ENCODE peak calls at places on chromosome 17, in eight cellular contexts. One of them, this sample, is unnamed.

GRCh38 chr17:72118588-72119279 is 2.1 kb upstream of the SOX9 start:
- DNase-seq in stimulated activated CD8-positive, alpha-beta memory T cell treated with anti-CD3 and anti-CD28 coated beads, Interleukin-15, amount 100 ng/mL, for 24 hours: no peak
- DNase-seq in posterior cingulate gyrus: peak
- DNase-seq in epithelial cell of esophagus: peak
- DNase-seq in iPS DF 6.9: no peak
- DNase-seq in mucosa of descending colon: peak
- DNase-seq in stimulated activated naive B cell treated with anti-CD40 and anti-IgM and Interleukin-4, amounts not matched to agents 10 μg/mL and 1 μg/mL and 100 μg/mL, for 72 hours: no peak
- DNase-seq in left ventricle myocardium superior: peak
- DNase-seq in this sample: peak

GRCh38 chr17:53571342-53571741 is 251.4 kb upstream of the KIF2B start:
- DNase-seq in stimulated activated CD8-positive, alpha-beta memory T cell treated with anti-CD3 and anti-CD28 coated beads, Interleukin-15, amount 100 ng/mL, for 24 hours: no peak
- DNase-seq in posterior cingulate gyrus: no peak
- DNase-seq in epithelial cell of esophagus: no peak
- DNase-seq in iPS DF 6.9: no peak
- DNase-seq in mucosa of descending colon: no peak
- DNase-seq in stimulated activated naive B cell treated with anti-CD40 and anti-IgM and Interleukin-4, amounts not matched to agents 10 μg/mL and 1 μg/mL and 100 μg/mL, for 72 hours: no peak
- DNase-seq in left ventricle myocardium superior: no peak
- DNase-seq in this sample: no peak

GRCh38 chr17:32801193-32801592 is 75.7 kb downstream of the MYO1D start:
- DNase-seq in stimulated activated CD8-positive, alpha-beta memory T cell treated with anti-CD3 and anti-CD28 coated beads, Interleukin-15, amount 100 ng/mL, for 24 hours: no peak
- DNase-seq in posterior cingulate gyrus: no peak
- DNase-seq in epithelial cell of esophagus: no peak
- DNase-seq in iPS DF 6.9: no peak
- DNase-seq in mucosa of descending colon: no peak
- DNase-seq in stimulated activated naive B cell treated with anti-CD40 and anti-IgM and Interleukin-4, amounts not matched to agents 10 μg/mL and 1 μg/mL and 100 μg/mL, for 72 hours: no peak
- DNase-seq in left ventricle myocardium superior: no peak
- DNase-seq in this sample: no peak

GRCh38 chr17:71110326-71110725 is 941.0 kb downstream of the KCNJ2 start:
- DNase-seq in stimulated activated CD8-positive, alpha-beta memory T cell treated with anti-CD3 and anti-CD28 coated beads, Interleukin-15, amount 100 ng/mL, for 24 hours: no peak
- DNase-seq in posterior cingulate gyrus: no peak
- DNase-seq in epithelial cell of esophagus: peak
- DNase-seq in iPS DF 6.9: no peak
- DNase-seq in mucosa of descending colon: no peak
- DNase-seq in stimulated activated naive B cell treated with anti-CD40 and anti-IgM and Interleukin-4, amounts not matched to agents 10 μg/mL and 1 μg/mL and 100 μg/mL, for 72 hours: no peak
- DNase-seq in left ventricle myocardium superior: no peak
- DNase-seq in this sample: no peak

GRCh38 chr17:66944365-66945203 is 19.9 kb upstream of the CACNG4 start:
- DNase-seq in stimulated activated CD8-positive, alpha-beta memory T cell treated with anti-CD3 and anti-CD28 coated beads, Interleukin-15, amount 100 ng/mL, for 24 hours: no peak
- DNase-seq in posterior cingulate gyrus: no peak
- DNase-seq in epithelial cell of esophagus: peak
- DNase-seq in iPS DF 6.9: no peak
- DNase-seq in mucosa of descending colon: no peak
- DNase-seq in stimulated activated naive B cell treated with anti-CD40 and anti-IgM and Interleukin-4, amounts not matched to agents 10 μg/mL and 1 μg/mL and 100 μg/mL, for 72 hours: no peak
- DNase-seq in left ventricle myocardium superior: no peak
- DNase-seq in this sample: no peak

GRCh38 chr17:38743556-38744171 is 4.5 kb downstream of the PCGF2 start:
- DNase-seq in stimulated activated CD8-positive, alpha-beta memory T cell treated with anti-CD3 and anti-CD28 coated beads, Interleukin-15, amount 100 ng/mL, for 24 hours: no peak
- DNase-seq in posterior cingulate gyrus: no peak
- DNase-seq in epithelial cell of esophagus: no peak
- DNase-seq in iPS DF 6.9: no peak
- DNase-seq in mucosa of descending colon: peak
- DNase-seq in stimulated activated naive B cell treated with anti-CD40 and anti-IgM and Interleukin-4, amounts not matched to agents 10 μg/mL and 1 μg/mL and 100 μg/mL, for 72 hours: no peak
- DNase-seq in left ventricle myocardium superior: no peak
- DNase-seq in this sample: no peak

GRCh38 chr17:80035937-80036714 is at the start of gene CCDC40:
- DNase-seq in stimulated activated CD8-positive, alpha-beta memory T cell treated with anti-CD3 and anti-CD28 coated beads, Interleukin-15, amount 100 ng/mL, for 24 hours: peak
- DNase-seq in posterior cingulate gyrus: peak
- DNase-seq in epithelial cell of esophagus: peak
- DNase-seq in iPS DF 6.9: no peak
- DNase-seq in mucosa of descending colon: peak
- DNase-seq in stimulated activated naive B cell treated with anti-CD40 and anti-IgM and Interleukin-4, amounts not matched to agents 10 μg/mL and 1 μg/mL and 100 μg/mL, for 72 hours: peak
- DNase-seq in left ventricle myocardium superior: peak
- DNase-seq in this sample: no peak

GRCh38 chr17:69228576-69228975 is at the start of gene ABCA10:
- DNase-seq in stimulated activated CD8-positive, alpha-beta memory T cell treated with anti-CD3 and anti-CD28 coated beads, Interleukin-15, amount 100 ng/mL, for 24 hours: no peak
- DNase-seq in posterior cingulate gyrus: no peak
- DNase-seq in epithelial cell of esophagus: no peak
- DNase-seq in iPS DF 6.9: no peak
- DNase-seq in mucosa of descending colon: no peak
- DNase-seq in stimulated activated naive B cell treated with anti-CD40 and anti-IgM and Interleukin-4, amounts not matched to agents 10 μg/mL and 1 μg/mL and 100 μg/mL, for 72 hours: no peak
- DNase-seq in left ventricle myocardium superior: no peak
- DNase-seq in this sample: no peak

GRCh38 chr17:51289776-51290175 is 29.4 kb downstream of the UTP18 start:
- DNase-seq in stimulated activated CD8-positive, alpha-beta memory T cell treated with anti-CD3 and anti-CD28 coated beads, Interleukin-15, amount 100 ng/mL, for 24 hours: no peak
- DNase-seq in posterior cingulate gyrus: no peak
- DNase-seq in epithelial cell of esophagus: no peak
- DNase-seq in iPS DF 6.9: no peak
- DNase-seq in mucosa of descending colon: no peak
- DNase-seq in stimulated activated naive B cell treated with anti-CD40 and anti-IgM and Interleukin-4, amounts not matched to agents 10 μg/mL and 1 μg/mL and 100 μg/mL, for 72 hours: no peak
- DNase-seq in left ventricle myocardium superior: no peak
- DNase-seq in this sample: no peak

GRCh38 chr17:48970224-48970623 is 1.8 kb upstream of the GIP start:
- DNase-seq in stimulated activated CD8-positive, alpha-beta memory T cell treated with anti-CD3 and anti-CD28 coated beads, Interleukin-15, amount 100 ng/mL, for 24 hours: no peak
- DNase-seq in posterior cingulate gyrus: no peak
- DNase-seq in epithelial cell of esophagus: no peak
- DNase-seq in iPS DF 6.9: no peak
- DNase-seq in mucosa of descending colon: no peak
- DNase-seq in stimulated activated naive B cell treated with anti-CD40 and anti-IgM and Interleukin-4, amounts not matched to agents 10 μg/mL and 1 μg/mL and 100 μg/mL, for 72 hours: no peak
- DNase-seq in left ventricle myocardium superior: no peak
- DNase-seq in this sample: no peak

GRCh38 chr17:29726721-29727252 is 104.1 kb upstream of the CORO6 start:
- DNase-seq in stimulated activated CD8-positive, alpha-beta memory T cell treated with anti-CD3 and anti-CD28 coated beads, Interleukin-15, amount 100 ng/mL, for 24 hours: no peak
- DNase-seq in posterior cingulate gyrus: no peak
- DNase-seq in epithelial cell of esophagus: peak
- DNase-seq in iPS DF 6.9: no peak
- DNase-seq in mucosa of descending colon: no peak
- DNase-seq in stimulated activated naive B cell treated with anti-CD40 and anti-IgM and Interleukin-4, amounts not matched to agents 10 μg/mL and 1 μg/mL and 100 μg/mL, for 72 hours: no peak
- DNase-seq in left ventricle myocardium superior: no peak
- DNase-seq in this sample: no peak

GRCh38 chr17:4944554-4945175 is 3.7 kb downstream of the PFN1 start:
- DNase-seq in stimulated activated CD8-positive, alpha-beta memory T cell treated with anti-CD3 and anti-CD28 coated beads, Interleukin-15, amount 100 ng/mL, for 24 hours: no peak
- DNase-seq in posterior cingulate gyrus: no peak
- DNase-seq in epithelial cell of esophagus: no peak
- DNase-seq in iPS DF 6.9: no peak
- DNase-seq in mucosa of descending colon: no peak
- DNase-seq in stimulated activated naive B cell treated with anti-CD40 and anti-IgM and Interleukin-4, amounts not matched to agents 10 μg/mL and 1 μg/mL and 100 μg/mL, for 72 hours: no peak
- DNase-seq in left ventricle myocardium superior: no peak
- DNase-seq in this sample: no peak

GRCh38 chr17:19411641-19412040 is 609 bp downstream of the RNF112 start:
- DNase-seq in stimulated activated CD8-positive, alpha-beta memory T cell treated with anti-CD3 and anti-CD28 coated beads, Interleukin-15, amount 100 ng/mL, for 24 hours: no peak
- DNase-seq in posterior cingulate gyrus: no peak
- DNase-seq in epithelial cell of esophagus: no peak
- DNase-seq in iPS DF 6.9: no peak
- DNase-seq in mucosa of descending colon: no peak
- DNase-seq in stimulated activated naive B cell treated with anti-CD40 and anti-IgM and Interleukin-4, amounts not matched to agents 10 μg/mL and 1 μg/mL and 100 μg/mL, for 72 hours: no peak
- DNase-seq in left ventricle myocardium superior: no peak
- DNase-seq in this sample: no peak

GRCh38 chr17:17181666-17182600 is 24.2 kb downstream of the PLD6 start:
- DNase-seq in stimulated activated CD8-positive, alpha-beta memory T cell treated with anti-CD3 and anti-CD28 coated beads, Interleukin-15, amount 100 ng/mL, for 24 hours: no peak
- DNase-seq in posterior cingulate gyrus: no peak
- DNase-seq in epithelial cell of esophagus: no peak
- DNase-seq in iPS DF 6.9: no peak
- DNase-seq in mucosa of descending colon: no peak
- DNase-seq in stimulated activated naive B cell treated with anti-CD40 and anti-IgM and Interleukin-4, amounts not matched to agents 10 μg/mL and 1 μg/mL and 100 μg/mL, for 72 hours: peak
- DNase-seq in left ventricle myocardium superior: no peak
- DNase-seq in this sample: no peak

GRCh38 chr17:58200024-58200633 is 7.6 kb downstream of the EPX start:
- DNase-seq in stimulated activated CD8-positive, alpha-beta memory T cell treated with anti-CD3 and anti-CD28 coated beads, Interleukin-15, amount 100 ng/mL, for 24 hours: peak
- DNase-seq in posterior cingulate gyrus: peak
- DNase-seq in epithelial cell of esophagus: peak
- DNase-seq in iPS DF 6.9: peak
- DNase-seq in mucosa of descending colon: peak
- DNase-seq in stimulated activated naive B cell treated with anti-CD40 and anti-IgM and Interleukin-4, amounts not matched to agents 10 μg/mL and 1 μg/mL and 100 μg/mL, for 72 hours: peak
- DNase-seq in left ventricle myocardium superior: peak
- DNase-seq in this sample: peak

GRCh38 chr17:29615048-29615385 is 7.7 kb downstream of the CORO6 start:
- DNase-seq in stimulated activated CD8-positive, alpha-beta memory T cell treated with anti-CD3 and anti-CD28 coated beads, Interleukin-15, amount 100 ng/mL, for 24 hours: no peak
- DNase-seq in posterior cingulate gyrus: peak
- DNase-seq in epithelial cell of esophagus: peak
- DNase-seq in iPS DF 6.9: no peak
- DNase-seq in mucosa of descending colon: peak
- DNase-seq in stimulated activated naive B cell treated with anti-CD40 and anti-IgM and Interleukin-4, amounts not matched to agents 10 μg/mL and 1 μg/mL and 100 μg/mL, for 72 hours: no peak
- DNase-seq in left ventricle myocardium superior: peak
- DNase-seq in this sample: no peak

GRCh38 chr17:44312396-44313104 is 4.1 kb downstream of the RUNDC3A start:
- DNase-seq in stimulated activated CD8-positive, alpha-beta memory T cell treated with anti-CD3 and anti-CD28 coated beads, Interleukin-15, amount 100 ng/mL, for 24 hours: no peak
- DNase-seq in posterior cingulate gyrus: no peak
- DNase-seq in epithelial cell of esophagus: no peak
- DNase-seq in iPS DF 6.9: no peak
- DNase-seq in mucosa of descending colon: no peak
- DNase-seq in stimulated activated naive B cell treated with anti-CD40 and anti-IgM and Interleukin-4, amounts not matched to agents 10 μg/mL and 1 μg/mL and 100 μg/mL, for 72 hours: no peak
- DNase-seq in left ventricle myocardium superior: no peak
- DNase-seq in this sample: no peak

GRCh38 chr17:43043306-43043705 is 18.3 kb downstream of the RND2 start:
- DNase-seq in stimulated activated CD8-positive, alpha-beta memory T cell treated with anti-CD3 and anti-CD28 coated beads, Interleukin-15, amount 100 ng/mL, for 24 hours: no peak
- DNase-seq in posterior cingulate gyrus: no peak
- DNase-seq in epithelial cell of esophagus: no peak
- DNase-seq in iPS DF 6.9: no peak
- DNase-seq in mucosa of descending colon: no peak
- DNase-seq in stimulated activated naive B cell treated with anti-CD40 and anti-IgM and Interleukin-4, amounts not matched to agents 10 μg/mL and 1 μg/mL and 100 μg/mL, for 72 hours: no peak
- DNase-seq in left ventricle myocardium superior: no peak
- DNase-seq in this sample: no peak

GRCh38 chr17:18159551-18160120 is 24.0 kb upstream of the ALKBH5 start:
- DNase-seq in stimulated activated CD8-positive, alpha-beta memory T cell treated with anti-CD3 and anti-CD28 coated beads, Interleukin-15, amount 100 ng/mL, for 24 hours: no peak
- DNase-seq in posterior cingulate gyrus: no peak
- DNase-seq in epithelial cell of esophagus: no peak
- DNase-seq in iPS DF 6.9: no peak
- DNase-seq in mucosa of descending colon: no peak
- DNase-seq in stimulated activated naive B cell treated with anti-CD40 and anti-IgM and Interleukin-4, amounts not matched to agents 10 μg/mL and 1 μg/mL and 100 μg/mL, for 72 hours: no peak
- DNase-seq in left ventricle myocardium superior: no peak
- DNase-seq in this sample: no peak

GRCh38 chr17:80063815-80064585 is 27.6 kb downstream of the CCDC40 start:
- DNase-seq in stimulated activated CD8-positive, alpha-beta memory T cell treated with anti-CD3 and anti-CD28 coated beads, Interleukin-15, amount 100 ng/mL, for 24 hours: no peak
- DNase-seq in posterior cingulate gyrus: no peak
- DNase-seq in epithelial cell of esophagus: peak
- DNase-seq in iPS DF 6.9: no peak
- DNase-seq in mucosa of descending colon: peak
- DNase-seq in stimulated activated naive B cell treated with anti-CD40 and anti-IgM and Interleukin-4, amounts not matched to agents 10 μg/mL and 1 μg/mL and 100 μg/mL, for 72 hours: no peak
- DNase-seq in left ventricle myocardium superior: peak
- DNase-seq in this sample: no peak

GRCh38 chr17:39080416-39081179 is 70.8 kb downstream of the PLXDC1 start:
- DNase-seq in stimulated activated CD8-positive, alpha-beta memory T cell treated with anti-CD3 and anti-CD28 coated beads, Interleukin-15, amount 100 ng/mL, for 24 hours: no peak
- DNase-seq in posterior cingulate gyrus: no peak
- DNase-seq in epithelial cell of esophagus: no peak
- DNase-seq in iPS DF 6.9: no peak
- DNase-seq in mucosa of descending colon: peak
- DNase-seq in stimulated activated naive B cell treated with anti-CD40 and anti-IgM and Interleukin-4, amounts not matched to agents 10 μg/mL and 1 μg/mL and 100 μg/mL, for 72 hours: no peak
- DNase-seq in left ventricle myocardium superior: peak
- DNase-seq in this sample: no peak

GRCh38 chr17:74417178-74418045 is 14.5 kb upstream of the GPRC5C start:
- DNase-seq in stimulated activated CD8-positive, alpha-beta memory T cell treated with anti-CD3 and anti-CD28 coated beads, Interleukin-15, amount 100 ng/mL, for 24 hours: no peak
- DNase-seq in posterior cingulate gyrus: no peak
- DNase-seq in epithelial cell of esophagus: peak
- DNase-seq in iPS DF 6.9: no peak
- DNase-seq in mucosa of descending colon: peak
- DNase-seq in stimulated activated naive B cell treated with anti-CD40 and anti-IgM and Interleukin-4, amounts not matched to agents 10 μg/mL and 1 μg/mL and 100 μg/mL, for 72 hours: no peak
- DNase-seq in left ventricle myocardium superior: no peak
- DNase-seq in this sample: no peak

GRCh38 chr17:4738136-4739121 is 1.2 kb upstream of the ZMYND15 start:
- DNase-seq in stimulated activated CD8-positive, alpha-beta memory T cell treated with anti-CD3 and anti-CD28 coated beads, Interleukin-15, amount 100 ng/mL, for 24 hours: no peak
- DNase-seq in posterior cingulate gyrus: no peak
- DNase-seq in epithelial cell of esophagus: peak
- DNase-seq in iPS DF 6.9: no peak
- DNase-seq in mucosa of descending colon: peak
- DNase-seq in stimulated activated naive B cell treated with anti-CD40 and anti-IgM and Interleukin-4, amounts not matched to agents 10 μg/mL and 1 μg/mL and 100 μg/mL, for 72 hours: no peak
- DNase-seq in left ventricle myocardium superior: no peak
- DNase-seq in this sample: no peak

GRCh38 chr17:8532021-8532420 is 96.3 kb downstream of the NDEL1 start:
- DNase-seq in stimulated activated CD8-positive, alpha-beta memory T cell treated with anti-CD3 and anti-CD28 coated beads, Interleukin-15, amount 100 ng/mL, for 24 hours: no peak
- DNase-seq in posterior cingulate gyrus: no peak
- DNase-seq in epithelial cell of esophagus: peak
- DNase-seq in iPS DF 6.9: no peak
- DNase-seq in mucosa of descending colon: peak
- DNase-seq in stimulated activated naive B cell treated with anti-CD40 and anti-IgM and Interleukin-4, amounts not matched to agents 10 μg/mL and 1 μg/mL and 100 μg/mL, for 72 hours: no peak
- DNase-seq in left ventricle myocardium superior: no peak
- DNase-seq in this sample: no peak

GRCh38 chr17:37160940-37161339 is 212.2 kb downstream of the AATF start:
- DNase-seq in stimulated activated CD8-positive, alpha-beta memory T cell treated with anti-CD3 and anti-CD28 coated beads, Interleukin-15, amount 100 ng/mL, for 24 hours: no peak
- DNase-seq in posterior cingulate gyrus: no peak
- DNase-seq in epithelial cell of esophagus: peak
- DNase-seq in iPS DF 6.9: no peak
- DNase-seq in mucosa of descending colon: no peak
- DNase-seq in stimulated activated naive B cell treated with anti-CD40 and anti-IgM and Interleukin-4, amounts not matched to agents 10 μg/mL and 1 μg/mL and 100 μg/mL, for 72 hours: no peak
- DNase-seq in left ventricle myocardium superior: no peak
- DNase-seq in this sample: no peak

GRCh38 chr17:17125136-17126084 is 80.7 kb downstream of the PLD6 start:
- DNase-seq in stimulated activated CD8-positive, alpha-beta memory T cell treated with anti-CD3 and anti-CD28 coated beads, Interleukin-15, amount 100 ng/mL, for 24 hours: no peak
- DNase-seq in posterior cingulate gyrus: no peak
- DNase-seq in epithelial cell of esophagus: no peak
- DNase-seq in iPS DF 6.9: no peak
- DNase-seq in mucosa of descending colon: no peak
- DNase-seq in stimulated activated naive B cell treated with anti-CD40 and anti-IgM and Interleukin-4, amounts not matched to agents 10 μg/mL and 1 μg/mL and 100 μg/mL, for 72 hours: no peak
- DNase-seq in left ventricle myocardium superior: peak
- DNase-seq in this sample: no peak

GRCh38 chr17:40253565-40253964 is 34.1 kb upstream of the CDC6 start:
- DNase-seq in stimulated activated CD8-positive, alpha-beta memory T cell treated with anti-CD3 and anti-CD28 coated beads, Interleukin-15, amount 100 ng/mL, for 24 hours: no peak
- DNase-seq in posterior cingulate gyrus: no peak
- DNase-seq in epithelial cell of esophagus: no peak
- DNase-seq in iPS DF 6.9: no peak
- DNase-seq in mucosa of descending colon: no peak
- DNase-seq in stimulated activated naive B cell treated with anti-CD40 and anti-IgM and Interleukin-4, amounts not matched to agents 10 μg/mL and 1 μg/mL and 100 μg/mL, for 72 hours: no peak
- DNase-seq in left ventricle myocardium superior: no peak
- DNase-seq in this sample: no peak

GRCh38 chr17:40903129-40903847 is 18.2 kb upstream of the KRT20 start:
- DNase-seq in stimulated activated CD8-positive, alpha-beta memory T cell treated with anti-CD3 and anti-CD28 coated beads, Interleukin-15, amount 100 ng/mL, for 24 hours: no peak
- DNase-seq in posterior cingulate gyrus: no peak
- DNase-seq in epithelial cell of esophagus: peak
- DNase-seq in iPS DF 6.9: no peak
- DNase-seq in mucosa of descending colon: peak
- DNase-seq in stimulated activated naive B cell treated with anti-CD40 and anti-IgM and Interleukin-4, amounts not matched to agents 10 μg/mL and 1 μg/mL and 100 μg/mL, for 72 hours: no peak
- DNase-seq in left ventricle myocardium superior: no peak
- DNase-seq in this sample: no peak

GRCh38 chr17:55451758-55452468 is 30.3 kb upstream of the MMD start:
- DNase-seq in stimulated activated CD8-positive, alpha-beta memory T cell treated with anti-CD3 and anti-CD28 coated beads, Interleukin-15, amount 100 ng/mL, for 24 hours: no peak
- DNase-seq in posterior cingulate gyrus: no peak
- DNase-seq in epithelial cell of esophagus: no peak
- DNase-seq in iPS DF 6.9: no peak
- DNase-seq in mucosa of descending colon: no peak
- DNase-seq in stimulated activated naive B cell treated with anti-CD40 and anti-IgM and Interleukin-4, amounts not matched to agents 10 μg/mL and 1 μg/mL and 100 μg/mL, for 72 hours: no peak
- DNase-seq in left ventricle myocardium superior: no peak
- DNase-seq in this sample: no peak

GRCh38 chr17:35931794-35932419 is 1.3 kb upstream of the RDM1 start:
- DNase-seq in stimulated activated CD8-positive, alpha-beta memory T cell treated with anti-CD3 and anti-CD28 coated beads, Interleukin-15, amount 100 ng/mL, for 24 hours: no peak
- DNase-seq in posterior cingulate gyrus: no peak
- DNase-seq in epithelial cell of esophagus: peak
- DNase-seq in iPS DF 6.9: no peak
- DNase-seq in mucosa of descending colon: no peak
- DNase-seq in stimulated activated naive B cell treated with anti-CD40 and anti-IgM and Interleukin-4, amounts not matched to agents 10 μg/mL and 1 μg/mL and 100 μg/mL, for 72 hours: no peak
- DNase-seq in left ventricle myocardium superior: no peak
- DNase-seq in this sample: no peak

GRCh38 chr17:49967621-49968379 is 1.2 kb upstream of the DLX4 start:
- DNase-seq in stimulated activated CD8-positive, alpha-beta memory T cell treated with anti-CD3 and anti-CD28 coated beads, Interleukin-15, amount 100 ng/mL, for 24 hours: no peak
- DNase-seq in posterior cingulate gyrus: no peak
- DNase-seq in epithelial cell of esophagus: no peak
- DNase-seq in iPS DF 6.9: no peak
- DNase-seq in mucosa of descending colon: no peak
- DNase-seq in stimulated activated naive B cell treated with anti-CD40 and anti-IgM and Interleukin-4, amounts not matched to agents 10 μg/mL and 1 μg/mL and 100 μg/mL, for 72 hours: no peak
- DNase-seq in left ventricle myocardium superior: no peak
- DNase-seq in this sample: no peak

GRCh38 chr17:64661731-64661980 is 451 bp downstream of the SMURF2 start:
- DNase-seq in stimulated activated CD8-positive, alpha-beta memory T cell treated with anti-CD3 and anti-CD28 coated beads, Interleukin-15, amount 100 ng/mL, for 24 hours: peak
- DNase-seq in posterior cingulate gyrus: peak
- DNase-seq in epithelial cell of esophagus: no peak
- DNase-seq in iPS DF 6.9: no peak
- DNase-seq in mucosa of descending colon: peak
- DNase-seq in stimulated activated naive B cell treated with anti-CD40 and anti-IgM and Interleukin-4, amounts not matched to agents 10 μg/mL and 1 μg/mL and 100 μg/mL, for 72 hours: no peak
- DNase-seq in left ventricle myocardium superior: no peak
- DNase-seq in this sample: no peak

GRCh38 chr17:79950711-79951110 is 85.0 kb downstream of the TBC1D16 start:
- DNase-seq in stimulated activated CD8-positive, alpha-beta memory T cell treated with anti-CD3 and anti-CD28 coated beads, Interleukin-15, amount 100 ng/mL, for 24 hours: no peak
- DNase-seq in posterior cingulate gyrus: peak
- DNase-seq in epithelial cell of esophagus: no peak
- DNase-seq in iPS DF 6.9: no peak
- DNase-seq in mucosa of descending colon: no peak
- DNase-seq in stimulated activated naive B cell treated with anti-CD40 and anti-IgM and Interleukin-4, amounts not matched to agents 10 μg/mL and 1 μg/mL and 100 μg/mL, for 72 hours: no peak
- DNase-seq in left ventricle myocardium superior: no peak
- DNase-seq in this sample: no peak

GRCh38 chr17:10802487-10803284 is 1.2 kb downstream of the TMEM238L start:
- DNase-seq in stimulated activated CD8-positive, alpha-beta memory T cell treated with anti-CD3 and anti-CD28 coated beads, Interleukin-15, amount 100 ng/mL, for 24 hours: no peak
- DNase-seq in posterior cingulate gyrus: no peak
- DNase-seq in epithelial cell of esophagus: no peak
- DNase-seq in iPS DF 6.9: no peak
- DNase-seq in mucosa of descending colon: peak
- DNase-seq in stimulated activated naive B cell treated with anti-CD40 and anti-IgM and Interleukin-4, amounts not matched to agents 10 μg/mL and 1 μg/mL and 100 μg/mL, for 72 hours: no peak
- DNase-seq in left ventricle myocardium superior: no peak
- DNase-seq in this sample: no peak